ENCODE peak calls at places on chromosome 17, in ten cellular contexts. J, E, D, Q, M, T, X, A, B and V are unnamed samples.

GRCh38 chr17:16818821-16819683 is 129.0 kb downstream of the CCDC144A start:
- DNase-seq in A (no peak), X (no peak), Q (no peak), T (no peak), D (no peak), E (no peak), B (no peak), J (no peak), M (no peak), V (no peak)

GRCh38 chr17:28878158-28878910 is 19.2 kb downstream of the FLOT2 start:
- DNase-seq in D (no peak), E (no peak), M (no peak), B (no peak), A (peak; percentile 28), X (no peak), Q (no peak), T (no peak), J (no peak), V (no peak)

GRCh38 chr17:76852843-76853242 is 15.4 kb upstream of the MGAT5B start:
- DNase-seq in B (no peak), M (no peak), D (no peak), E (no peak), X (no peak), A (no peak), Q (no peak), T (no peak), J (no peak), V (no peak)

GRCh38 chr17:81300586-81301155 is 5.6 kb upstream of the SLC38A10 start:
- DNase-seq in X (no peak), A (no peak), B (no peak), D (no peak), Q (no peak), E (no peak), J (no peak), T (no peak), M (no peak), V (no peak)

GRCh38 chr17:6675426-6675825 is 23.9 kb downstream of the C17orf100 start:
- DNase-seq in B (no peak), D (no peak), E (no peak), M (no peak), Q (no peak), T (no peak), A (no peak), J (no peak), X (no peak), V (no peak)

GRCh38 chr17:45433136-45433535 is 466 bp upstream of the ARHGAP27 start:
- DNase-seq in D (no peak), B (peak; percentile 65), Q (no peak), M (no peak), X (no peak), T (no peak), J (no peak), A (no peak), E (no peak), V (no peak)

GRCh38 chr17:4796550-4796915 is 569 bp downstream of the PSMB6 start:
- DNase-seq in A (peak; percentile 55), X (no peak), T (no peak), M (peak; percentile 48), B (peak; percentile 49), J (peak; percentile 37), Q (no peak), D (no peak), E (no peak), V (no peak)

GRCh38 chr17:10025976-10026785 is 121.1 kb upstream of the RCVRN start:
- DNase-seq in T (no peak), E (no peak), D (peak; percentile 30), A (no peak), X (no peak), Q (no peak), J (no peak), B (no peak), M (no peak), V (no peak)

GRCh38 chr17:79620207-79621038 is 9.6 kb upstream of the RBFOX3 start:
- DNase-seq in X (no peak), Q (no peak), B (no peak), T (peak; percentile 14), E (peak; percentile 19), D (no peak), A (no peak), J (no peak), M (no peak), V (no peak)

GRCh38 chr17:38912221-38912813 is 13.1 kb upstream of the LASP1NB start:
- DNase-seq in E (peak; percentile 47), Q (no peak), A (peak; percentile 79), T (no peak), M (no peak), B (peak; percentile 48), X (no peak), D (no peak), J (no peak), V (no peak)

GRCh38 chr17:13835151-13835550 is 233.4 kb upstream of the HS3ST3A1 start:
- DNase-seq in E (no peak), B (peak; percentile 84), M (no peak), A (no peak), D (no peak), J (no peak), T (no peak), Q (no peak), X (no peak), V (no peak)

GRCh38 chr17:34771891-34772290 is 189.4 kb downstream of the CCT6B start:
- DNase-seq in Q (no peak), E (no peak), X (no peak), M (no peak), D (no peak), J (no peak), B (no peak), A (no peak), T (no peak), V (no peak)

GRCh38 chr17:79777166-79777843 is 643 bp upstream of the CBX2 start:
- DNase-seq in T (no peak), M (peak; percentile 50), J (peak; percentile 24), D (peak; percentile 53), B (peak; percentile 57), A (peak; percentile 54), Q (no peak), X (peak; percentile 58), E (no peak), V (no peak)

GRCh38 chr17:67469208-67469980 is 92.3 kb downstream of the PITPNC1 start:
- DNase-seq in B (peak; percentile 25), M (peak; percentile 44), T (no peak), A (peak; percentile 56), Q (no peak), E (no peak), X (no peak), D (no peak), J (no peak), V (no peak)

GRCh38 chr17:64007838-64008282 is 9.7 kb downstream of the PRR29 start:
- DNase-seq in J (no peak), A (no peak), M (no peak), Q (no peak), T (no peak), E (no peak), X (no peak), B (no peak), D (no peak), V (no peak)

GRCh38 chr17:56699186-56699895 is 105.8 kb downstream of the NOG start:
- DNase-seq in Q (peak; percentile 93), A (peak; percentile 97), X (no peak), M (no peak), J (no peak), T (no peak), E (peak; percentile 82), B (peak; percentile 94), D (no peak), V (peak; percentile 71)

GRCh38 chr17:29575511-29576213 is 7.2 kb downstream of the TP53I13 start:
- DNase-seq in A (no peak), X (no peak), E (no peak), M (no peak), D (no peak), J (no peak), B (no peak), T (no peak), Q (no peak), V (no peak)

GRCh38 chr17:75242461-75243042 is 18.9 kb downstream of the GGA3 start:
- DNase-seq in A (no peak), X (no peak), B (no peak), M (peak; percentile 31), E (no peak), D (no peak), Q (no peak), J (no peak), T (no peak), V (no peak)